ENCODE peak calls at places on chromosomes 1 and 21, in five cellular contexts. S is PC-3, I is heart left ventricle, L is mucosa of descending colon, B is GM13976. D is an unnamed sample.

GRCh38 chr1:77889240-77889637 is 815 bp downstream of the NEXN start:
- DNase-seq in S (peak; percentile 62), I (no peak), L (no peak), B (no peak), D (no peak)

GRCh38 chr1:94255476-94255875 is 18.1 kb upstream of the ARHGAP29 start:
- DNase-seq in S (peak; percentile 95), I (no peak), L (no peak), B (no peak), D (no peak)

GRCh38 chr21:42159560-42160110 is 59.3 kb upstream of the ABCG1 start:
- DNase-seq in S (no peak), I (no peak), L (no peak), B (peak; percentile 18), D (peak; percentile 8)

GRCh38 chr1:25501235-25502058 is 42.0 kb upstream of the LDLRAP1 start:
- DNase-seq in S (peak; percentile 54), I (no peak), L (peak; percentile 38), B (no peak), D (no peak)

GRCh38 chr1:107153033-107153432 is 12.2 kb downstream of the NTNG1 start:
- DNase-seq in S (peak; percentile 87), I (no peak), L (no peak), B (no peak), D (no peak)

GRCh38 chr1:229557913-229558414 is 543 bp downstream of the ABCB10 start:
- DNase-seq in S (peak; percentile 43), I (peak; percentile 81), L (peak; percentile 49), B (peak; percentile 76), D (peak; percentile 78)

GRCh38 chr21:36719614-36720013 is 20.7 kb downstream of the SIM2 start:
- DNase-seq in S (no peak), I (no peak), L (peak; percentile 95), B (no peak), D (no peak)

GRCh38 chr21:45103966-45104520 is 29.7 kb downstream of the ADARB1 start:
- DNase-seq in S (no peak), I (no peak), L (no peak), B (no peak), D (no peak)

GRCh38 chr1:29254346-29254745 is 18.0 kb downstream of the PTPRU start:
- DNase-seq in S (no peak), I (no peak), L (no peak), B (no peak), D (no peak)

GRCh38 chr21:38809170-38809878 is 3.6 kb downstream of the ETS2 start:
- DNase-seq in S (no peak), I (no peak), L (no peak), B (no peak), D (no peak)

GRCh38 chr1:200081982-200082272 is 54.4 kb downstream of the NR5A2 start:
- DNase-seq in S (no peak), I (no peak), L (no peak), B (no peak), D (no peak)

GRCh38 chr1:15261155-15262002 is 14.4 kb downstream of the FHAD1 start:
- DNase-seq in S (no peak), I (peak; percentile 67), L (peak; percentile 64), B (peak; percentile 43), D (no peak)

GRCh38 chr1:64072089-64072835 is 131.2 kb upstream of the UBE2U start:
- DNase-seq in S (peak; percentile 50), I (no peak), L (no peak), B (no peak), D (no peak)

GRCh38 chr21:15730484-15731242 is 881 bp downstream of the USP25 start:
- DNase-seq in S (peak; percentile 25), I (no peak), L (peak; percentile 43), B (no peak), D (peak; percentile 29)

GRCh38 chr1:94925561-94926364 is 1.1 kb downstream of the CNN3 start:
- DNase-seq in S (peak; percentile 95), I (peak; percentile 73), L (peak; percentile 58), B (peak; percentile 45), D (peak; percentile 46)

GRCh38 chr1:197393772-197394171 is 125.7 kb downstream of the CRB1 start:
- DNase-seq in S (no peak), I (no peak), L (no peak), B (no peak), D (no peak)

GRCh38 chr1:186978596-186979556 is 150.1 kb downstream of the PLA2G4A start:
- DNase-seq in S (no peak), I (no peak), L (no peak), B (no peak), D (no peak)

GRCh38 chr1:112991721-112992120 is 35.7 kb upstream of the SLC16A1 start:
- DNase-seq in S (no peak), I (no peak), L (no peak), B (no peak), D (no peak)

GRCh38 chr1:28064064-28064463 is 24.3 kb downstream of the EYA3 start:
- DNase-seq in S (peak; percentile 67), I (no peak), L (no peak), B (no peak), D (peak; percentile 18)

GRCh38 chr1:167722152-167722869 is 529 bp downstream of the MPZL1 start:
- DNase-seq in S (peak; percentile 63), I (no peak), L (peak; percentile 55), B (no peak), D (no peak)

GRCh38 chr1:161073474-161074121 is 3.9 kb upstream of the ARHGAP30 start:
- DNase-seq in S (no peak), I (no peak), L (no peak), B (no peak), D (no peak)

GRCh38 chr1:232628335-232629214 is 1.4 kb downstream of the SIPA1L2 start:
- DNase-seq in S (peak; percentile 75), I (no peak), L (no peak), B (no peak), D (no peak)

GRCh38 chr1:2001773-2002411 is 1.7 kb downstream of the CFAP74 start:
- DNase-seq in S (peak; percentile 87), I (no peak), L (no peak), B (no peak), D (no peak)

GRCh38 chr1:157199421-157199755 is 61.2 kb upstream of the ETV3 start:
- DNase-seq in S (no peak), I (no peak), L (no peak), B (no peak), D (no peak)
- TF ChIP-seq CTCF in S (no peak), I (no peak), L (no peak), B (no peak), D (no peak)

GRCh38 chr1:153545067-153546055 is at the start of gene S100A4:
- DNase-seq in S (peak; percentile 99), I (peak; percentile 97), L (peak; percentile 98), B (peak; percentile 82), D (peak; percentile 74)
- TF ChIP-seq CTCF in S (no peak), I (no peak), L (no peak), B (no peak), D (no peak)

DNA sequence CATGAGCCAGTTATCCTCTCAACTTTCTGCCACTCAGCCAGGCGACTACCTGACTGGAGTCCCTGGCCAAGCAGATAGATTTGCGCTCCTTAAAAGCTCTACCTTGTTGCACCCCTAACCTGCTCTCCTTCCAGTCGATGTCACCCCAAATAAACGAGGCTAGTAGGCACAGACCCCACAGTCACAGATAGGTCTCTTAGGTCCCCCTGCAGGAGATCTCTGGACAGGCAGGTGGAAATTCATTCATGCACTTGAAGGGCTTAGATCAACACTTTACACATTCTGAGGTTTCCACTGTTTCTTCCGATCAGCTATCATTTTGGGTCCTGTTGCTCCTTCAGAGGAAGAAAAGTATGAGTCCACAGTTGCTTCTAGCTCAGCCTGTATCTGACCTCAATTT is 272.6 kb upstream of the FMN2 start:
- DNase-seq in S (no peak), I (no peak), L (no peak), B (no peak), D (no peak)
- TF ChIP-seq CTCF in S (peak; percentile 50), I (no peak), L (no peak), B (no peak), D (no peak)

DNA sequence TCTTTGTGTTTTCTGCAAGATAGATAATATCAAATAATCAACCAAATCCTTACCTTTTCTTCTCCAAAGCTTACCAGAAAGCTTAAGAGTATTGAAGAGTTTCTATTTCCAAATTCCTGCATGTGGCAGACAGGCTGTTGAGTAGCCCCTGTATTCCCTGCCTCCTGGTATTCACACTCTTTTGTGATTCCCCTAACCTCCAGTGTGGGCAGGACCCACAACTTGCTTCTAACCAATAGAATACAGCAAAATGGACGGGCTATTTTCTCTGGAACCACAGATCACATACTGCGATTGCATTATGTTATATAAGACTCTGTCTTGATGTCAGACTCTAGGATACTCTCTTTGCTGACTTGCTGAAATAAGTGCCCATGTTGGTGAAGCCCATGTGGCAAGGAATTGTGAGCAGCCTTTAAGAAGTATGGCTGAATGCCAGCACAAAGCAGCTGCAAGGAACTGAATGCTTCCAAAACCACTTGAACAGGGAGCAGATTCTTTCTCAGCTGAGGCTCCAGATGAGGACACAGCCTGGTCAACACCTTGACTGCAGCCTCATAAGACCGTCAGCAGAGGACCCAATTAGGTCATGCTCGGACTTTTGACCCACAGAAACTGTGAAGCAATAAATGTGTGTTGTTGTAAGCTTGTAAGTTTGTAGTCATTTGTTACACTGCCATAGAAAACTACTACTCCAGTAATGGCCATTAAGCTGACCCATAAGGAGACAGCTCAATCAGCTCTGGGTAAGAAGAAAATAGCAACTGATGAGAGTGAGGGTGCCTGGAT is 47.9 kb upstream of the PLXNA2 start:
- DNase-seq in S (no peak), I (no peak), L (no peak), B (no peak), D (no peak)
- TF ChIP-seq CTCF in S (no peak), I (no peak), L (no peak), B (no peak), D (no peak)